ENCODE peak calls at places on chromosomes 11 and 22, in four cellular contexts. D is GM19239, R is GM10248, B is H1. V is an unnamed sample.

GRCh38 chr11:11244470-11245080 is 108.5 kb downstream of the CSNK2A3 start:
- DNase-seq in D (no peak), R (no peak), B (no peak), V (no peak)

GRCh38 chr11:40286137-40286536 is 1173.3 kb downstream of the LRRC4C start:
- DNase-seq in D (no peak), R (no peak), B (no peak), V (no peak)

GRCh38 chr11:11821899-11822298 is 19.9 kb upstream of the USP47 start:
- DNase-seq in D (no peak), R (no peak), B (no peak), V (no peak)

GRCh38 chr11:14449302-14449714 is 50.3 kb downstream of the COPB1 start:
- DNase-seq in D (no peak), R (no peak), B (no peak), V (no peak)

GRCh38 chr11:67468056-67468455 is 995 bp downstream of the TMEM134 start:
- DNase-seq in D (no peak), R (no peak), B (no peak), V (no peak)

GRCh38 chr11:90855531-90855930 is 632.7 kb upstream of the CHORDC1 start:
- DNase-seq in D (no peak), R (no peak), B (no peak), V (no peak)

GRCh38 chr11:124080319-124081001 is 34.8 kb upstream of the VWA5A start:
- DNase-seq in D (no peak), R (no peak), B (no peak), V (no peak)

GRCh38 chr11:130882138-130882551 is 34.1 kb downstream of the SNX19 start:
- DNase-seq in D (no peak), R (no peak), B (no peak), V (peak)

GRCh38 chr11:44609028-44609782 is 43.7 kb downstream of the CD82 start:
- DNase-seq in D (peak), R (peak), B (no peak), V (peak)

GRCh38 chr11:131737357-131737756 is 366.9 kb downstream of the NTM start:
- DNase-seq in D (no peak), R (no peak), B (no peak), V (no peak)

GRCh38 chr11:116993599-116993998 is 104.6 kb downstream of the SIK3 start:
- DNase-seq in D (no peak), R (no peak), B (no peak), V (no peak)

GRCh38 chr11:68314886-68315580 is 2.6 kb downstream of the LRP5 start:
- DNase-seq in D (no peak), R (no peak), B (no peak), V (no peak)

GRCh38 chr11:108122166-108122628 is 830 bp downstream of the ACAT1 start:
- DNase-seq in D (no peak), R (no peak), B (no peak), V (no peak)

GRCh38 chr11:19474211-19474610 is 233.5 kb upstream of the E2F8 start:
- DNase-seq in D (no peak), R (no peak), B (no peak), V (no peak)

GRCh38 chr11:114281388-114281956 is 14.7 kb upstream of the NNMT start:
- DNase-seq in D (no peak), R (no peak), B (no peak), V (no peak)

GRCh38 chr22:38742176-38742942 is 13.4 kb downstream of the SUN2 start:
- DNase-seq in D (no peak), R (no peak), B (no peak), V (no peak)

GRCh38 chr11:125680747-125681146 is at the start of gene ACRV1:
- DNase-seq in D (no peak), R (no peak), B (no peak), V (no peak)

GRCh38 chr11:59078435-59078834 is 7.7 kb upstream of the GLYATL1B start:
- DNase-seq in D (no peak), R (no peak), B (no peak), V (no peak)

GRCh38 chr22:20080776-20081654 is 974 bp downstream of the DGCR8 start:
- DNase-seq in D (peak), R (no peak), B (peak), V (no peak)

GRCh38 chr11:122180435-122180834 is 64.4 kb upstream of the BLID start:
- DNase-seq in D (no peak), R (no peak), B (no peak), V (no peak)

GRCh38 chr11:57779275-57779674 is 17.7 kb downstream of the CTNND1 start:
- DNase-seq in D (no peak), R (no peak), B (no peak), V (no peak)

GRCh38 chr22:17536269-17536668 is 27.0 kb upstream of the SLC25A18 start:
- DNase-seq in D (no peak), R (no peak), B (no peak), V (no peak)

GRCh38 chr22:46801826-46802607 is 39.6 kb downstream of the TBC1D22A start:
- DNase-seq in D (no peak), R (no peak), B (no peak), V (no peak)

GRCh38 chr11:47056261-47056915 is 119.8 kb downstream of the CSTPP1 start:
- DNase-seq in D (no peak), R (no peak), B (no peak), V (no peak)

GRCh38 chr11:75603791-75604736 is 42.0 kb downstream of the SERPINH1 start:
- DNase-seq in D (no peak), R (no peak), B (no peak), V (no peak)

GRCh38 chr22:20272174-20272573 is 4.1 kb upstream of the RTN4R start:
- DNase-seq in D (no peak), R (no peak), B (no peak), V (no peak)

GRCh38 chr11:45254070-45254469 is 32.1 kb downstream of the SYT13 start:
- DNase-seq in D (no peak), R (no peak), B (no peak), V (no peak)

GRCh38 chr22:29327089-29327764 is 11.7 kb upstream of the RASL10A start:
- DNase-seq in D (no peak), R (no peak), B (no peak), V (no peak)

GRCh38 chr11:30527566-30527965 is 58.6 kb downstream of the MPPED2 start:
- DNase-seq in D (no peak), R (no peak), B (no peak), V (no peak)

GRCh38 chr11:61602775-61603569 is 22.1 kb upstream of the SYT7 start:
- DNase-seq in D (no peak), R (no peak), B (no peak), V (no peak)